ENCODE peak calls at places on chromosomes 12 and 14, in ten cellular contexts. X is GM04504; C is epithelial cell of esophagus; P is GM06990; S is foreskin keratinocyte; J is T-helper 9 cell; F is left ventricle myocardium superior; Z is stimulated activated CD4-positive, alpha-beta T cell treated with anti-CD3 and anti-CD28 coated beads, Interleukin-15, amount 100 ng/mL, for 1 hour; Y is PC-9; E is aorta. V is an unnamed sample.

GRCh38 chr14:24353551-24354529 is 14.0 kb upstream of the RIPK3 start:
- DNase-seq in X (peak), C (peak), P (no peak), S (peak), J (no peak), F (no peak), Z (no peak), Y (peak), E (no peak), V (no peak)

GRCh38 chr12:112303004-112303403 is 79.2 kb downstream of the HECTD4 start:
- DNase-seq in X (peak), C (peak), P (peak), S (peak), J (peak), F (no peak), Z (no peak), Y (peak), E (no peak), V (peak)

GRCh38 chr12:57517187-57517586 is 3.1 kb downstream of the DDIT3 start:
- DNase-seq in X (peak), C (peak), P (no peak), S (no peak), J (no peak), F (no peak), Z (no peak), Y (no peak), E (no peak), V (peak)

GRCh38 chr12:93698307-93699092 is 21.3 kb downstream of the CRADD start:
- DNase-seq in X (no peak), C (peak), P (no peak), S (no peak), J (no peak), F (no peak), Z (no peak), Y (no peak), E (no peak), V (no peak)

GRCh38 chr12:41141076-41141475 is 47.0 kb upstream of the PDZRN4 start:
- DNase-seq in X (no peak), C (no peak), P (no peak), S (no peak), J (no peak), F (no peak), Z (no peak), Y (no peak), E (no peak), V (no peak)

GRCh38 chr14:47917344-47917954 is 242.0 kb upstream of the MDGA2 start:
- DNase-seq in X (no peak), C (peak), P (no peak), S (peak), J (no peak), F (no peak), Z (no peak), Y (no peak), E (no peak), V (peak)

GRCh38 chr12:131698286-131698685 is 12.6 kb upstream of the SFSWAP start:
- DNase-seq in X (no peak), C (no peak), P (no peak), S (no peak), J (no peak), F (no peak), Z (no peak), Y (no peak), E (no peak), V (no peak)

GRCh38 chr14:61526405-61527312 is 168.7 kb upstream of the HIF1A start:
- DNase-seq in X (no peak), C (peak), P (no peak), S (no peak), J (no peak), F (peak), Z (no peak), Y (peak), E (no peak), V (peak)

GRCh38 chr12:111166779-111167540 is 201.9 kb downstream of the PHETA1 start:
- DNase-seq in X (no peak), C (no peak), P (no peak), S (no peak), J (no peak), F (peak), Z (no peak), Y (no peak), E (no peak), V (no peak)

GRCh38 chr12:113221997-113222729 is 899 bp downstream of the TPCN1 start:
- DNase-seq in X (no peak), C (peak), P (no peak), S (no peak), J (no peak), F (no peak), Z (no peak), Y (peak), E (no peak), V (peak)

GRCh38 chr12:108392284-108392683 is 53.2 kb upstream of the CMKLR1 start:
- DNase-seq in X (no peak), C (no peak), P (no peak), S (no peak), J (no peak), F (no peak), Z (no peak), Y (no peak), E (no peak), V (no peak)

GRCh38 chr14:95523818-95524448 is 7.5 kb upstream of the SYNE3 start:
- DNase-seq in X (no peak), C (peak), P (no peak), S (no peak), J (peak), F (no peak), Z (no peak), Y (peak), E (no peak), V (no peak)

GRCh38 chr14:30005114-30005698 is 77.6 kb upstream of the PRKD1 start:
- DNase-seq in X (peak), C (peak), P (no peak), S (peak), J (no peak), F (no peak), Z (no peak), Y (no peak), E (no peak), V (peak)

GRCh38 chr14:35083530-35084150 is 37.6 kb downstream of the FAM177A1 start:
- DNase-seq in X (no peak), C (no peak), P (no peak), S (no peak), J (no peak), F (no peak), Z (no peak), Y (no peak), E (no peak), V (no peak)

GRCh38 chr14:60003991-60004390 is 84.0 kb downstream of the LRRC9 start:
- DNase-seq in X (no peak), C (peak), P (no peak), S (no peak), J (no peak), F (no peak), Z (no peak), Y (no peak), E (no peak), V (no peak)

GRCh38 chr12:57615637-57616036 is 4.4 kb downstream of the ARHGEF25 start:
- DNase-seq in X (no peak), C (no peak), P (no peak), S (no peak), J (no peak), F (no peak), Z (no peak), Y (no peak), E (no peak), V (no peak)

V was measured in HT1080.